ENCODE peak calls at places on chromosomes 6 and 20, in five cellular contexts. F is colonic mucosa, B is spleen, Y is IMR-90, O is HCT116. H is an unnamed sample.

GRCh38 chr20:40965671-40966070 is 63.0 kb upstream of the TOP1 start:
- DNase-seq in O (no peak), F (no peak), Y (no peak), B (no peak), H (no peak)

GRCh38 chr20:15699431-15700146 is 873.7 kb downstream of the KIF16B start:
- DNase-seq in Y (no peak), O (no peak), B (no peak), F (no peak), H (no peak)

GRCh38 chr20:48845721-48846306 is 18.0 kb upstream of the PREX1 start:
- DNase-seq in B (no peak), Y (peak), O (no peak), F (no peak), H (no peak)

GRCh38 chr6:87504440-87504839 is 31.7 kb downstream of the SLC35A1 start:
- DNase-seq in O (no peak), B (no peak), F (no peak), Y (peak), H (no peak)

GRCh38 chr20:856361-856775 is 22.9 kb downstream of the FAM110A start:
- DNase-seq in F (no peak), O (peak), B (no peak), Y (peak), H (no peak)

GRCh38 chr6:5398530-5398929 is 137.2 kb downstream of the FARS2 start:
- DNase-seq in F (no peak), B (no peak), O (peak), Y (peak), H (no peak)

GRCh38 chr6:105401247-105402089 is 1.4 kb downstream of the PREP start:
- DNase-seq in Y (peak), O (no peak), F (no peak), B (no peak), H (no peak)

GRCh38 chr6:18379376-18380117 is 7.6 kb upstream of the RNF144B start:
- DNase-seq in B (no peak), F (no peak), O (no peak), Y (no peak), H (no peak)

GRCh38 chr6:112366695-112367546 is 19.8 kb downstream of the RFPL4B start:
- DNase-seq in Y (no peak), B (peak), O (no peak), F (no peak), H (no peak)
- H3K27ac ChIP-seq in Y (no peak), B (no peak), O (no peak), F (no peak), H (no peak)

DNA sequence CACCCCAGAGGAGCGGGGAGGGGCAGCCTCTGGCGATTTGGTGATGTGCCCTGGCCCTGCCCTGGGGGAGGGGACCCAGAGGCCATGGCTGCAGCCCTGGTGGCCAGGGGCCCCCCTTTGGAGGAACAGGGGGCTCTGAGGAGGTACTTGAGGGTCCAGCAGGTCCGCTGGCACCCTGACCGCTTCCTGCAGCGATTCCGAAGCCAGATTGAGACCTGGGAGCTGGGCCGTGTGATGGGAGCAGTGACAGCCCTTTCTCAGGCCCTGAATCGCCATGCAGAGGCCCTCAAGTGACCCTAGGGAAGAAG is 10.9 kb downstream of the NFKBIL1 start:
- DNase-seq in O (no peak), B (no peak), F (no peak), Y (no peak), H (no peak)
- H3K27ac ChIP-seq in O (no peak), B (peak), F (peak), Y (no peak), H (peak)

DNA sequence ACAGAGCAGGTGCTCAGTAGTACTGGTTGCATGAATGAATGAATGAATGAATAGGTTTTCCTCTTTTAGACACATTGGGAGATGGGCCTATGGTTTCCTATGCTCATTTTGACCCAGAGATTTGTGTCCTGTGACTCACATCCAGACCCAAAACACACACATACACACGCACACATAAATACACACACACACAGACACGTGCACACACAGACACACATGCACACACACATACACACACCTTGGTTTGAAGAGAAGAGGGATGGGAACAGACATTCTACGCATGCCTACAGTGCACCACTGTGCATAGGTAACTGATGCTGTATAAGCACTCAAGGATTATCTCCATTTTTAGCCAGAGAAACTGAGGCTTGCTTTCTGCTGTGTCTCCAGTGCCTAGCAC is 4.1 kb downstream of the JPH2 start:
- DNase-seq in O (no peak), B (no peak), Y (no peak), F (no peak), H (no peak)
- H3K27ac ChIP-seq in O (no peak), B (no peak), Y (no peak), F (no peak), H (no peak)

GRCh38 chr20:6473197-6473596 is 294.3 kb upstream of the BMP2 start:
- DNase-seq in F (no peak), B (no peak), O (no peak), Y (peak), H (no peak)
- H3K27ac ChIP-seq in F (no peak), B (no peak), O (no peak), Y (no peak), H (no peak)

GRCh38 chr6:25017486-25017885 is 81.7 kb upstream of the RIPOR2 start:
- DNase-seq in O (no peak), B (no peak), Y (no peak), F (no peak), H (no peak)
- H3K27ac ChIP-seq in O (no peak), B (peak), Y (no peak), F (no peak), H (no peak)

GRCh38 chr20:50651676-50652075 is 39.7 kb downstream of the RIPOR3 start:
- DNase-seq in B (no peak), F (no peak), Y (no peak), O (no peak), H (no peak)

GRCh38 chr20:50658804-50659380 is 32.5 kb downstream of the RIPOR3 start:
- DNase-seq in Y (no peak), F (no peak), O (no peak), B (no peak), H (no peak)

GRCh38 chr20:50655325-50655880 is 35.9 kb downstream of the RIPOR3 start:
- DNase-seq in Y (peak), B (no peak), O (no peak), F (peak), H (no peak)

GRCh38 chr20:50652702-50653294 is 38.5 kb downstream of the RIPOR3 start:
- DNase-seq in Y (peak), O (no peak), F (no peak), B (no peak), H (no peak)

DNA sequence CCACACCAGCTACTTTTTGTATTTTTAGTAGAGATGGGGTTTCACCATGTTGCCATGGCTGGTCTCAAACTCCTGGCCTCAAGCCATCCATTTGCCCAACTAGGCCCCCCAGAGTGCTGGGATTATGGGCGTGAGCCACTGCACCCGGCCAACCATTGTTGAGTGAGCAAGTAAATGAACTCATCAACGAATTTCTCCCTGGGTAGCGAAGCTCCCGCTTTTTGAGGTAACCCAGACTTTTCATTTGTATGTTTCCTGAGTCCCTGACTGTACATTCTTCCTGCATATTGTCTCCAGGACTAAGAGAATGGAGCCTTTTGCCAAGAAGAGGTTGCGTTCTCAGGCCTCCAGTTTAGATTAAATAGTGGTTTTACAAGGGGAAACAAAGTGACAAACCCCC is 36.4 kb downstream of the RIPOR3 start:
- DNase-seq in F (no peak), O (no peak), B (no peak), Y (no peak), H (no peak)
- H3K27ac ChIP-seq in F (peak), O (no peak), B (peak), Y (peak), H (no peak)

H was measured in substantia nigra.